ENCODE peak calls at places on chromosomes 3 and 15, in six cellular contexts. H is thoracic aorta, V is cardiac fibroblast, N is GM20000, C is tibial nerve, J is iris pigment epithelial cell. T is an unnamed sample.

GRCh38 chr3:31565288-31565687 is 32.6 kb downstream of the STT3B start:
- DNase-seq in H (no peak), V (peak; percentile 77), N (no peak), C (no peak), J (peak; percentile 70), T (no peak)

GRCh38 chr15:78317145-78317836 is 17.9 kb upstream of the SKIC8 start:
- DNase-seq in H (no peak), V (peak; percentile 14), N (no peak), C (no peak), J (no peak), T (no peak)

GRCh38 chr3:66393486-66394260 is 107.1 kb downstream of the LRIG1 start:
- DNase-seq in H (no peak), V (peak; percentile 24), N (peak; percentile 81), C (no peak), J (peak; percentile 80), T (peak; percentile 59)

GRCh38 chr3:66744986-66745385 is 244.2 kb upstream of the LRIG1 start:
- DNase-seq in H (no peak), V (no peak), N (no peak), C (no peak), J (peak; percentile 11), T (no peak)

GRCh38 chr3:25433868-25434267 is 5.8 kb downstream of the RARB start:
- DNase-seq in H (no peak), V (peak; percentile 60), N (no peak), C (no peak), J (peak; percentile 93), T (no peak)

GRCh38 chr3:72520690-72521308 is 327.4 kb downstream of the SHQ1 start:
- DNase-seq in H (no peak), V (no peak), N (peak; percentile 34), C (no peak), J (peak; percentile 90), T (no peak)

GRCh38 chr3:138943724-138944131 is 3.2 kb downstream of the FOXL2 start:
- DNase-seq in H (no peak), V (no peak), N (no peak), C (no peak), J (no peak), T (no peak)

GRCh38 chr15:62306851-62307504 is 141.9 kb upstream of the C2CD4B start:
- DNase-seq in H (no peak), V (peak; percentile 88), N (peak; percentile 57), C (no peak), J (peak; percentile 77), T (peak; percentile 30)

GRCh38 chr3:192128922-192129321 is 598.4 kb downstream of the FGF12 start:
- DNase-seq in H (no peak), V (no peak), N (peak; percentile 18), C (no peak), J (no peak), T (no peak)

GRCh38 chr3:11914651-11915050 is 68.0 kb upstream of the TAMM41 start:
- DNase-seq in H (no peak), V (no peak), N (no peak), C (no peak), J (no peak), T (no peak)